ENCODE peak calls at places on chromosomes 13 and 19, in five cellular contexts. Q is NCI-H1105 treated with DMSO at 0.1 percent for 48 hours, M is T-helper 2 cell, I is cardiac muscle cell, L is osteoblast. D is an unnamed sample.

GRCh38 chr19:35846038-35846668 is 6.2 kb downstream of the NPHS1 start:
- DNase-seq in M (peak; percentile 19), I (no peak), Q (peak; percentile 44), L (peak; percentile 72), D (no peak)

GRCh38 chr19:39177110-39177699 is 19.6 kb upstream of the NCCRP1 start:
- DNase-seq in L (no peak), I (no peak), Q (no peak), M (no peak), D (no peak)

GRCh38 chr19:1211494-1212234 is 6.1 kb downstream of the STK11 start:
- DNase-seq in M (no peak), L (peak; percentile 96), Q (no peak), I (no peak), D (peak; percentile 33)

GRCh38 chr13:85538957-85539356 is 260.3 kb downstream of the SLITRK6 start:
- DNase-seq in M (no peak), L (no peak), I (no peak), Q (no peak), D (no peak)

GRCh38 chr13:36509369-36509768 is 77.1 kb downstream of the CCNA1 start:
- DNase-seq in I (no peak), L (no peak), M (no peak), Q (no peak), D (no peak)

GRCh38 chr19:58117841-58118575 is 20.0 kb upstream of the ZSCAN18 start:
- DNase-seq in I (no peak), M (no peak), Q (no peak), L (peak; percentile 34), D (peak; percentile 18)

GRCh38 chr19:16465239-16465638 is 6.5 kb downstream of the EPS15L1 start:
- DNase-seq in M (no peak), I (no peak), Q (no peak), L (no peak), D (no peak)

GRCh38 chr19:56098731-56099577 is 22.1 kb downstream of the ZNF787 start:
- DNase-seq in M (no peak), L (peak; percentile 86), Q (no peak), I (no peak), D (no peak)